ENCODE peak calls at places on chromosomes 1 and 21, in ten cellular contexts. C, X, A, S, D, H, Y, J, G and K are unnamed samples.

GRCh38 chr1:84884671-84885389 is 8.2 kb downstream of the LPAR3 start:
- DNase-seq in C (no peak), G (no peak), A (no peak), D (peak), X (peak), Y (no peak), J (no peak), H (no peak), S (no peak), K (no peak)

GRCh38 chr1:172698224-172698623 is 39.3 kb downstream of the FASLG start:
- DNase-seq in J (no peak), C (no peak), S (no peak), H (no peak), X (no peak), A (peak), Y (no peak), D (peak), G (no peak), K (no peak)

GRCh38 chr21:34933609-34934345 is 115.3 kb downstream of the RUNX1 start:
- DNase-seq in X (no peak), J (peak), S (no peak), C (no peak), D (no peak), H (no peak), A (peak), G (no peak), Y (no peak), K (no peak)

GRCh38 chr1:53147171-53147570 is 4.7 kb upstream of the SLC1A7 start:
- DNase-seq in C (no peak), H (no peak), X (no peak), S (no peak), D (peak), G (no peak), A (no peak), J (no peak), Y (no peak), K (no peak)

GRCh38 chr1:18645172-18646090 is 14.8 kb downstream of the PAX7 start:
- DNase-seq in S (no peak), D (no peak), J (no peak), C (no peak), Y (no peak), H (no peak), X (no peak), G (no peak), A (no peak), K (no peak)

GRCh38 chr1:112513112-112513870 is 4.5 kb downstream of the WNT2B start:
- DNase-seq in D (peak), A (no peak), Y (peak), H (no peak), C (no peak), X (peak), S (no peak), J (no peak), G (no peak), K (no peak)

GRCh38 chr1:205477759-205478247 is 22.0 kb upstream of the BLACAT1 start:
- DNase-seq in C (peak), Y (no peak), H (no peak), G (peak), J (no peak), D (peak), X (peak), S (no peak), A (no peak), K (no peak)

GRCh38 chr1:13664451-13664850 is 35.5 kb upstream of the PRDM2 start:
- DNase-seq in D (no peak), S (no peak), Y (no peak), X (no peak), C (no peak), J (no peak), A (no peak), H (no peak), G (no peak), K (no peak)

GRCh38 chr21:33372582-33372981 is 30.6 kb upstream of the IFNGR2 start:
- DNase-seq in D (no peak), Y (no peak), S (no peak), A (no peak), J (no peak), G (no peak), H (no peak), X (no peak), C (no peak), K (no peak)

GRCh38 chr1:6208723-6209660 is 3.1 kb downstream of the RNF207 start:
- DNase-seq in X (peak), G (no peak), J (no peak), Y (peak), S (no peak), C (no peak), H (peak), D (peak), A (no peak), K (no peak)

GRCh38 chr1:22108343-22109135 is 34.4 kb downstream of the WNT4 start:
- DNase-seq in S (no peak), Y (no peak), G (no peak), D (no peak), C (no peak), X (peak), J (no peak), A (no peak), H (no peak), K (no peak)

GRCh38 chr1:59185163-59185855 is 111.6 kb upstream of the FGGY start:
- DNase-seq in D (no peak), H (no peak), S (no peak), X (no peak), J (no peak), G (no peak), A (no peak), C (no peak), Y (no peak), K (no peak)

GRCh38 chr1:12618661-12619395 is 818 bp upstream of the DHRS3 start:
- DNase-seq in J (peak), A (peak), C (no peak), H (peak), D (peak), S (no peak), X (peak), Y (peak), G (peak), K (no peak)

GRCh38 chr1:94693029-94693428 is 127.1 kb upstream of the SLC44A3 start:
- DNase-seq in H (no peak), G (no peak), X (no peak), A (no peak), D (no peak), S (no peak), C (no peak), J (no peak), Y (no peak), K (no peak)

GRCh38 chr1:12275370-12275769 is 45.5 kb downstream of the VPS13D start:
- DNase-seq in S (no peak), A (peak), J (no peak), Y (no peak), X (peak), D (peak), C (no peak), G (no peak), H (peak), K (no peak)

GRCh38 chr1:114692947-114693346 is 2.4 kb downstream of the AMPD1 start:
- DNase-seq in C (no peak), A (no peak), S (no peak), X (no peak), G (no peak), H (no peak), D (no peak), J (no peak), Y (no peak), K (no peak)

GRCh38 chr1:15005116-15005515 is 148.4 kb upstream of the TMEM51 start:
- DNase-seq in H (no peak), C (no peak), D (no peak), X (no peak), Y (no peak), G (no peak), J (no peak), A (no peak), S (no peak), K (no peak)

GRCh38 chr1:225360119-225360518 is 67.7 kb downstream of the LBR start:
- DNase-seq in S (no peak), Y (no peak), J (no peak), D (no peak), X (no peak), G (no peak), C (no peak), H (no peak), A (no peak), K (no peak)

GRCh38 chr1:55235722-55236121 is 20.6 kb upstream of the USP24 start:
- DNase-seq in G (peak), X (peak), H (no peak), Y (no peak), D (peak), S (no peak), A (no peak), J (no peak), C (peak), K (no peak)

GRCh38 chr1:203325418-203326091 is 20.2 kb downstream of the BTG2 start:
- DNase-seq in C (no peak), X (no peak), S (no peak), Y (peak), D (no peak), G (no peak), H (peak), J (no peak), A (no peak), K (no peak)

GRCh38 chr1:11944358-11944981 is 10.0 kb downstream of the PLOD1 start:
- DNase-seq in X (no peak), S (no peak), C (no peak), Y (no peak), D (no peak), J (no peak), A (no peak), H (no peak), G (no peak), K (no peak)

GRCh38 chr21:44260791-44261190 is 906 bp downstream of the DNMT3L start:
- DNase-seq in S (no peak), A (no peak), C (no peak), D (no peak), X (no peak), H (no peak), G (no peak), J (no peak), Y (no peak), K (no peak)

GRCh38 chr1:212958175-212958574 is 7.8 kb downstream of the VASH2 start:
- DNase-seq in S (no peak), J (no peak), Y (no peak), D (peak), H (no peak), X (peak), A (no peak), G (no peak), C (no peak), K (peak)

GRCh38 chr1:60960846-60961542 is 121.4 kb upstream of the NFIA start:
- DNase-seq in C (no peak), S (no peak), G (no peak), A (no peak), D (peak), X (peak), J (no peak), H (no peak), Y (no peak), K (no peak)

GRCh38 chr1:91591175-91591968 is 90.7 kb downstream of the CDC7 start:
- DNase-seq in J (no peak), G (no peak), S (no peak), X (no peak), A (peak), C (no peak), Y (no peak), D (no peak), H (no peak), K (no peak)

GRCh38 chr21:18522181-18522771 is 118.7 kb upstream of the TMPRSS15 start:
- DNase-seq in Y (no peak), X (no peak), S (no peak), A (no peak), J (no peak), D (no peak), C (no peak), G (no peak), H (peak), K (no peak)

GRCh38 chr1:178196631-178197030 is 102.7 kb downstream of the RASAL2 start:
- DNase-seq in D (peak), C (no peak), S (no peak), J (no peak), X (no peak), G (no peak), H (no peak), Y (no peak), A (no peak), K (no peak)

GRCh38 chr1:218394416-218394815 is 49.3 kb downstream of the TGFB2 start:
- DNase-seq in C (no peak), D (no peak), G (no peak), X (no peak), J (no peak), Y (no peak), A (no peak), H (no peak), S (no peak), K (no peak)

GRCh38 chr1:8409107-8409506 is 91.2 kb downstream of the SLC45A1 start:
- DNase-seq in H (peak), A (peak), S (no peak), D (peak), G (no peak), C (no peak), Y (no peak), X (peak), J (no peak), K (no peak)

GRCh38 chr1:57447551-57447950 is 23.7 kb upstream of the DAB1 start:
- DNase-seq in Y (no peak), C (no peak), X (no peak), D (no peak), G (no peak), S (no peak), A (no peak), J (no peak), H (no peak), K (no peak)

GRCh38 chr1:77068013-77068412 is 151.2 kb downstream of the PIGK start:
- DNase-seq in C (no peak), X (no peak), D (no peak), Y (no peak), S (no peak), H (no peak), A (no peak), G (no peak), J (no peak), K (no peak)

GRCh38 chr1:247084771-247085170 is 6.2 kb upstream of the ZNF670 start:
- DNase-seq in X (no peak), H (no peak), A (no peak), J (no peak), D (no peak), Y (no peak), G (no peak), S (no peak), C (no peak), K (no peak)

GRCh38 chr1:88079036-88079435 is 605.0 kb upstream of the PKN2 start:
- DNase-seq in G (no peak), J (no peak), H (peak), A (no peak), X (peak), Y (no peak), D (peak), C (no peak), S (no peak), K (no peak)

GRCh38 chr1:103516693-103517092 is 8.8 kb upstream of the RNPC3 start:
- DNase-seq in G (no peak), Y (no peak), S (no peak), C (no peak), H (no peak), A (no peak), D (peak), X (no peak), J (no peak), K (no peak)

GRCh38 chr1:206591236-206591635 is 21.0 kb downstream of the EIF2D start:
- DNase-seq in C (no peak), J (no peak), D (no peak), H (no peak), X (peak), S (no peak), Y (no peak), G (no peak), A (no peak), K (no peak)

GRCh38 chr1:228445867-228446584 is 29.4 kb upstream of the TRIM17 start:
- DNase-seq in J (peak), A (peak), G (no peak), X (peak), S (no peak), D (peak), H (no peak), Y (peak), C (no peak), K (no peak)

GRCh38 chr1:9753121-9753531 is 70.6 kb downstream of the CLSTN1 start:
- DNase-seq in H (no peak), Y (peak), C (peak), J (no peak), G (peak), A (no peak), D (peak), X (peak), S (no peak), K (peak)

GRCh38 chr1:67261646-67262045 is 46.0 kb upstream of the IL12RB2 start:
- DNase-seq in A (peak), X (peak), G (no peak), J (peak), C (no peak), Y (no peak), H (peak), S (no peak), D (no peak), K (no peak)

GRCh38 chr1:109611308-109611950 is 8.0 kb downstream of the GNAT2 start:
- DNase-seq in A (no peak), C (no peak), S (no peak), Y (no peak), X (no peak), G (no peak), H (no peak), J (no peak), D (no peak), K (no peak)
- H3K4me3 ChIP-seq in A (no peak), C (no peak), S (no peak), Y (no peak), X (no peak), G (no peak), H (no peak), J (no peak), D (no peak), K (no peak)

DNA sequence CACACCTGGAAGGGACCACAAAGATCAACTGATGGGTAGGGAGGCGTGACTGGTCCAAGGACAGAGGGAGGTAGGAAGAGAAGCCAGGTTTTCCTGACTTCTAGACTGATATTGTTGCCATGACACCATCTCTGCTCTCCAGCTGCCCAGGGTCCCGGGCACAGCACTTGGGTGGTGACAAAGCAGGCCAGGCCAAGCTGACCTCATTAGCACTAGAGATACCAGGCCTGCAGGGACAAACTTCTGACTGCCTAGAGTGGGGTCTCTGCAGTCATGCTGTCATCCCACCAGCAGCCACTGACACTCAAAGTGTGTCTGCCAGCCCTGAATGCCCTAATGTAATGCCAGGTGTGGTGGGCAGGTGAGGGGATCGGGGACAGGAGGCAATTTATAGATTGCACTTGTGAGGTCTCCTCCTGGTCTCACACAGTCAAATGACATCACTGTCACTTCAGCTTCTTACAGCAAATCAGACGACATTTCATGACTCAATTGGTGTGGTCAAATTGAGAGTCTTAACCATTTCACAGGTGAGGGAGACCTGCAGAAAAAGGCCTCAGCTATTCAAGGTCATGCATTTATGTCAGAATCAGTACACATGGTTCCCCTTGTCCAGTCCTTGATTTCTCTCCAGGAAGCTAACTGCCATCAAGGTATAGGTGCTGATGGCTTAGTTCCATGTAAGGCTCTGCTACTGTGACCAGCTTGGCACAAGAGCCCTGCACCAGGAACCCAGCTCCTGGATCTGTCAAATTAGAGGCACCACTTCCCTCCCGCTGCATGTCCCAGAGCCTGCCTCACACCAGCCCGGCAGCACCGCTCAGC is 2.7 kb downstream of the SLC9A1 start:
- DNase-seq in G (no peak), D (peak), X (peak), C (no peak), A (no peak), J (no peak), S (no peak), Y (peak), H (no peak), K (no peak)
- H3K4me3 ChIP-seq in G (peak), D (peak), X (peak), C (peak), A (no peak), J (peak), S (peak), Y (peak), H (peak), K (peak)

DNA sequence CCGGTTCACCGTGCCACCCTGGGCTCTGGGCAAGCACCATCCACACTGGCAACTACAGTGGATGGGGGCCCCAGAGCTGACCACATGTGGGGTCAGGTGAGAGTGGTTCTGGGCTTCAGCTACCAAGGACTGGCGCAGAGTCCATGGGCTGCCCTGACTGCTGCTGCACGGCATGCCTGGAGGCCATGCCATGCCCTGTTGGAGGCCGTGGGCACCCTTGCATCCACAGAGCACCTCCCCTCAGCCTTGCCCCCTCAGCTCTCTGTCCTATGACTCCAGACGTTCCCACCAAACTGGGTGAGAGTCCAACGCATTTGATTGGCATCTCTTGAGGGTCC is 15.5 kb downstream of the MORN1 start:
- DNase-seq in G (no peak), H (no peak), D (no peak), S (no peak), J (no peak), X (no peak), Y (no peak), A (no peak), C (no peak), K (no peak)
- H3K4me3 ChIP-seq in G (no peak), H (no peak), D (no peak), S (no peak), J (no peak), X (no peak), Y (no peak), A (no peak), C (no peak), K (no peak)

DNA sequence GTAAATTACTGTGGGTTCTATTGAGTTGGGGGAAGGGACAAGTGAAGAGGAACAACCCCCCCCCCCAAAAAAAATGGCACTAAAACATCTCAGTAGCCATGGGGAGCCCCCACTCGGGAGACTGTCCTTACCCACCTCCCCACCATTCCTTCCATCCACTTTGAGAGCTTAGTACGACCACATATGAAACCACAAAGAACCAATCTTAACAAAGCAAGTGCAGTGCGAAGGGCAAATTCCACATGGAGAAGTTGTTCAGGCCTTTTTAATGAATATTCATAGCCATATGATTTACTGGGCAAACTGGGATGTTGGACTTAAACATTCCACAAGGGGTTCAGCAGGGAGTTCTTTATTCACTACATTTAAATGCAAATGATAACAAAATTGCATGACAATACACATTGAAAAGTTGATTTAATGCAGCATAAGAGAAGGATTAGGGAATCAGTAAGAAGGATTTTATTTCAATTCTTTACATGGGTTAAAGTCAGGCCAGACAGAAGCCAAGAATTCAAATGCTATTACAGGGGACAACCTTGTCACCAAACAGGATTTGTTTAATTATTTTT is 14.7 kb downstream of the NMNAT2 start:
- DNase-seq in Y (no peak), H (peak), C (no peak), X (no peak), D (no peak), G (no peak), J (no peak), S (no peak), A (no peak), K (no peak)
- H3K4me3 ChIP-seq in Y (no peak), H (peak), C (no peak), X (no peak), D (no peak), G (no peak), J (no peak), S (no peak), A (no peak), K (no peak)

GRCh38 chr1:200041337-200042118 is 14.0 kb downstream of the NR5A2 start:
- DNase-seq in J (no peak), H (peak), A (no peak), X (no peak), S (no peak), Y (no peak), C (no peak), G (no peak), D (no peak), K (no peak)

GRCh38 chr1:200042437-200043329 is 15.2 kb downstream of the NR5A2 start:
- DNase-seq in X (no peak), G (no peak), J (no peak), A (no peak), D (no peak), C (no peak), Y (no peak), H (no peak), S (no peak), K (no peak)

GRCh38 chr1:200040516-200041138 is 13.1 kb downstream of the NR5A2 start:
- DNase-seq in G (no peak), Y (no peak), A (no peak), J (no peak), X (peak), D (no peak), C (no peak), H (peak), S (no peak), K (no peak)

GRCh38 chr1:200043330-200043668 is 15.8 kb downstream of the NR5A2 start:
- DNase-seq in H (peak), X (no peak), D (no peak), S (no peak), J (no peak), C (no peak), Y (no peak), G (no peak), A (no peak), K (no peak)

GRCh38 chr1:200042119-200042436 is 14.6 kb downstream of the NR5A2 start:
- DNase-seq in A (no peak), C (no peak), D (no peak), G (no peak), Y (no peak), J (no peak), S (no peak), H (no peak), X (no peak), K (no peak)
- H3K4me3 ChIP-seq in A (no peak), C (peak), D (peak), G (no peak), Y (peak), J (no peak), S (no peak), H (peak), X (peak), K (peak)

GRCh38 chr1:220044683-220045355 is 1.5 kb downstream of the EPRS1 start:
- DNase-seq in G (no peak), H (no peak), J (no peak), A (peak), Y (no peak), C (no peak), D (no peak), X (no peak), S (no peak), K (no peak)
- H3K4me3 ChIP-seq in G (peak), H (peak), J (peak), A (peak), Y (peak), C (peak), D (peak), X (no peak), S (peak), K (peak)